ENCODE peak calls at places on chromosomes 16 and 17, in eight cellular contexts. J is esophagus squamous epithelium; R is ascending aorta; B is upper lobe of right lung; C is effector memory CD4-positive, alpha-beta T cell; M is CD8-positive, alpha-beta memory T cell; W is Caco-2; N is sigmoid colon. U is an unnamed sample.

GRCh38 chr17:7440113-7440822 is 956 bp downstream of the FGF11 start:
- DNase-seq in J (no peak), R (no peak), B (peak; percentile 81), C (no peak), M (peak; percentile 11), W (no peak), N (peak; percentile 80), U (no peak)

GRCh38 chr16:67229906-67230808 is 3.2 kb downstream of the TMEM208 start:
- DNase-seq in J (no peak), R (no peak), B (peak; percentile 61), C (no peak), M (no peak), W (no peak), N (no peak), U (no peak)

GRCh38 chr17:29574732-29575510 is 6.4 kb downstream of the TP53I13 start:
- DNase-seq in J (no peak), R (no peak), B (peak; percentile 41), C (no peak), M (no peak), W (peak; percentile 53), N (peak; percentile 58), U (no peak)

GRCh38 chr17:35890774-35891155 is 10.6 kb upstream of the CCL5 start:
- DNase-seq in J (no peak), R (peak; percentile 26), B (no peak), C (peak; percentile 53), M (peak; percentile 89), W (no peak), N (no peak), U (no peak)

GRCh38 chr17:31687505-31688126 is 171.4 kb downstream of the COPRS start:
- DNase-seq in J (no peak), R (no peak), B (no peak), C (no peak), M (no peak), W (no peak), N (no peak), U (no peak)

GRCh38 chr16:67399218-67399733 is 6.0 kb upstream of the TPPP3 start:
- DNase-seq in J (no peak), R (no peak), B (peak; percentile 83), C (no peak), M (peak; percentile 28), W (no peak), N (no peak), U (peak; percentile 34)

GRCh38 chr17:34827008-34827407 is 134.3 kb downstream of the CCT6B start:
- DNase-seq in J (no peak), R (no peak), B (no peak), C (no peak), M (no peak), W (no peak), N (no peak), U (no peak)

GRCh38 chr17:57902800-57903759 is 52.1 kb downstream of the CUEDC1 start:
- DNase-seq in J (peak; percentile 39), R (peak; percentile 85), B (peak; percentile 96), C (no peak), M (no peak), W (peak; percentile 89), N (peak; percentile 94), U (no peak)

DNA sequence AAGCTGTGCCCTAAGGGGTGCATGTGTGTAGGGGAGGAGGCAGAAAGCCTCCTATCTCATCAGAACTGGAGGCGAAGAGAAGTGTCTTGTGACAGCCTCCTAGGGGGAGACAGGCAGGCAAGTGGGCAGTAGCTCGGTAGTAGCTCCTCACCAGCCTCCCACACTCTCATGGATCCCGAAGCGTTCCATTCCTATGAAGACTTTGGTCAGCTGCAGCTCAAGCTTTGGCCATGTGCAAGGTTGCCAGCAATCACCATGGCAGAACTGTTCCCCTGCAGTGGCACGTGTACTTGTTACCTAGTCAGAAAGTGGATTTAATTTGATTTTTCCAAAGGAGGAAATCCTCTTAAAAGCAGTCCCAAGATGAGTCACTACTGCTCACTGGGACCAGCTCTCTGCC is 6.7 kb downstream of the MRPL58 start:
- DNase-seq in J (no peak), R (no peak), B (no peak), C (no peak), M (no peak), W (no peak), N (no peak), U (no peak)
- H3K9me3 ChIP-seq in J (no peaks in the 10 kb centered on the region), R (no peaks in the 10 kb centered on the region), B (no peaks in the 10 kb centered on the region), C (no peaks in the 10 kb centered on the region), M (no peaks in the 10 kb centered on the region), W (no peaks in the 10 kb centered on the region), N (no peaks in the 10 kb centered on the region), U (no peaks in the 10 kb centered on the region)

GRCh38 chr16:88287219-88287618 is 95.5 kb upstream of the ZNF469 start:
- DNase-seq in J (no peak), R (no peak), B (no peak), C (no peak), M (no peak), W (peak; percentile 51), N (no peak), U (no peak)

GRCh38 chr16:88284626-88285513 is 97.9 kb upstream of the ZNF469 start:
- DNase-seq in J (no peak), R (no peak), B (no peak), C (no peak), M (no peak), W (no peak), N (no peak), U (no peak)

GRCh38 chr16:88286301-88286923 is 96.3 kb upstream of the ZNF469 start:
- DNase-seq in J (no peak), R (no peak), B (no peak), C (no peak), M (no peak), W (no peak), N (no peak), U (no peak)

GRCh38 chr16:88284101-88284500 is 98.7 kb upstream of the ZNF469 start:
- DNase-seq in J (no peak), R (no peak), B (no peak), C (no peak), M (no peak), W (no peak), N (no peak), U (no peak)

DNA sequence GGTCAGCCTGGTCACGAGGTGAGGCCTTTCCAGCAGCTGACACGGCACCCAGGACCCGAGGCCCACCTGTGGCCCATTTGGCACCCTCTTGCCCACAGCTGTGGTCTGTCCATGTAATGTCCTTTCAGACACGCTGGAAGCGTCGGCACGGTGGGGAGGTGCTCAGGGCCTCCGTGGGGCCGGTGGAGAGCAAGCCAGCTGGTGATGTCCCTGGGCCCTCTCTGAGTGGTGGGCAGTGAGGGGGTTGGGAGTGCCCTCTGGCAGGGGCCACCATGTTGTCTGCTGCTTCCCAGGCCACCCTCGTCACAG is 97.3 kb upstream of the ZNF469 start:
- DNase-seq in J (no peak), R (no peak), B (no peak), C (no peak), M (no peak), W (no peak), N (no peak), U (no peak)
- H3K9me3 ChIP-seq in J (peaks cover 19% of the 10 kb centered on the region), R (peaks cover 11% of the 10 kb centered on the region), B (peaks cover 11% of the 10 kb centered on the region), C (peaks cover 5% of the 10 kb centered on the region), M (no peaks in the 10 kb centered on the region), W (peaks cover 31% of the 10 kb centered on the region), N (peaks cover 20% of the 10 kb centered on the region), U (no peaks in the 10 kb centered on the region)

DNA sequence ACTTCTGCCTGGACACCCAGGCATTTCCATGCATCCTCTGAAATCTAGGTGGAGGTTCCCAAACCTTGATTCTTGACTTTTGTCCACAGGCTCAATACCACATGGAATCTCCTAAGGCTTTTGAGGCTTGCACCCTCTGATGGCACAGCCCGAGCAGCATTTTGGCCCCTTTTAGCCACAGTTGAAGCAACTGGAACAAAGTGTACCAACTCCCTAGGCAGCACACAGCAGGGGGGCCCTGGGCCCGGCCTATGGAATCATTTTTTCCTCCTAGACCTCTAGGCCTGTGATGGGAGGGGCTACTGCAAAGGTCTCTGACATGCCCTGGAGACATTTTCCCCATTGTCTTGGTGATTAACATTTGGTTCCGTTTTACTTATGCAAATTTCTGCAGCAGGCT is 32.0 kb downstream of the ABCC1 start:
- DNase-seq in J (no peak), R (no peak), B (no peak), C (no peak), M (no peak), W (peak; percentile 19), N (no peak), U (no peak)
- H3K9me3 ChIP-seq in J (peaks cover 9% of the 10 kb centered on the region), R (no peaks in the 10 kb centered on the region), B (peaks cover 5% of the 10 kb centered on the region), C (no peaks in the 10 kb centered on the region), M (peaks cover 11% of the 10 kb centered on the region), W (peaks cover 24% of the 10 kb centered on the region), N (no peaks in the 10 kb centered on the region), U (no peaks in the 10 kb centered on the region)

DNA sequence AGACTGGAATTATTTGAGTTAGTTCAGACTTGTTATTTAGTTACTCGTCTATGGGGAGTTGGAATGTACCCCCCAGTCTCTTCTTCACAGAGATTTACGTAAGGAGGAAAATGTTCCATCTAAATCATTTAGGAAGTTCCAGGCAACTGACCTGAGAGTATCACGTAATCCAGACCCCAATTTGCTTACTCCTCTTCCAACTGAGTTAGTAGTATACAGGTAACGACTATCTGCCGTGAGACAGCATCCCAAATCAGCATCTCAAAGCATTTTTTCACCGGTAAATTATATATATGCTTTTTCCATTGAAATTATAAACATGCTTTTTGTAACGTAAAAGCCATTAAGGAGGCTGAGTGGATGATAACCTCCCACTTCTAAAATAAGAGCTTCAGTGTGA is 214.3 kb upstream of the WSB1 start:
- DNase-seq in J (no peak), R (no peak), B (no peak), C (no peak), M (no peak), W (no peak), N (no peak), U (no peak)
- H3K9me3 ChIP-seq in J (no peaks in the 10 kb centered on the region), R (no peaks in the 10 kb centered on the region), B (no peaks in the 10 kb centered on the region), C (no peaks in the 10 kb centered on the region), M (no peaks in the 10 kb centered on the region), W (no peaks in the 10 kb centered on the region), N (no peaks in the 10 kb centered on the region), U (no peaks in the 10 kb centered on the region)

DNA sequence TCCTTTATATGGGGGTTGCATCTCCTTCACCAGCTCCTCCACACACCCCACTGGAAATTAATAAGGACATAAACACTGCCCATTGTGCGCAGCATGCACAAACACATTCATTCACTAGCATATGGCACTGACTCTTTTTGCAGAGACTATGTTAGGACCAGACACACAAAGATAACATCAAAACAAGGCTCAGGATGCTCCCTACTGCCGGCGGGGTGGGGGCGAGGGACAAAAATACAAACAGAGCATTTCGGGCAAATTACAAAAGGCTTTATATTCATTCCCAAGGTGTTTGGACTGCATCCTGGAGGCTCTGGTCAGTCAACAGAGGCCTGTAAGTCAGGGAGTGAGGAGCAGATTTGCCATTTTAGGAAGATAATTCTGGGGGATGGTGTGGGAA is 299.7 kb downstream of the SLC39A11 start:
- DNase-seq in J (no peak), R (no peak), B (no peak), C (no peak), M (no peak), W (no peak), N (no peak), U (no peak)
- H3K9me3 ChIP-seq in J (no peaks in the 10 kb centered on the region), R (no peaks in the 10 kb centered on the region), B (peaks cover 5% of the 10 kb centered on the region), C (peaks cover 8% of the 10 kb centered on the region), M (peaks cover 7% of the 10 kb centered on the region), W (peaks cover 17% of the 10 kb centered on the region), N (peaks cover 2% of the 10 kb centered on the region), U (peaks cover 3% of the 10 kb centered on the region)

GRCh38 chr16:35629001-35629400 is 2169.6 kb downstream of the TP53TG3F start:
- DNase-seq in J (no peak), R (no peak), B (no peak), C (no peak), M (no peak), W (peak; percentile 7), N (no peak), U (no peak)
- H3K9me3 ChIP-seq in J (no peaks in the 10 kb centered on the region), R (no peaks in the 10 kb centered on the region), B (no peaks in the 10 kb centered on the region), C (peaks cover 4% of the 10 kb centered on the region), M (no peaks in the 10 kb centered on the region), W (no peaks in the 10 kb centered on the region), N (no peaks in the 10 kb centered on the region), U (no peaks in the 10 kb centered on the region)